ENCODE peak calls at places on chromosomes 16 and 17, in eight cellular contexts. One of them, this sample, is unnamed.

GRCh38 chr17:82051776-82052637 is at the start of the genes GPS1 and RFNG:
- DNase-seq in ELR: peak; percentile 78
- DNase-seq in A172: peak; percentile 26
- DNase-seq in activated CD8-positive, alpha-beta memory T cell treated with anti-CD3 and anti-CD28 coated beads for 48 hours: peak; percentile 61
- DNase-seq in left cardiac atrium: peak; percentile 86
- DNase-seq in right atrium auricular region: no peak
- DNase-seq in lower lobe of right lung: peak; percentile 88
- DNase-seq in immature natural killer cell: peak; percentile 73
- DNase-seq in this sample: no peak

GRCh38 chr17:39671651-39672521 is 3.6 kb downstream of the PNMT start:
- DNase-seq in ELR: peak; percentile 51
- DNase-seq in A172: peak; percentile 53
- DNase-seq in activated CD8-positive, alpha-beta memory T cell treated with anti-CD3 and anti-CD28 coated beads for 48 hours: no peak
- DNase-seq in left cardiac atrium: peak; percentile 71
- DNase-seq in right atrium auricular region: no peak
- DNase-seq in lower lobe of right lung: no peak
- DNase-seq in immature natural killer cell: no peak
- DNase-seq in this sample: no peak

GRCh38 chr17:73595068-73595865 is 49.0 kb downstream of the SDK2 start:
- DNase-seq in ELR: no peak
- DNase-seq in A172: peak; percentile 31
- DNase-seq in activated CD8-positive, alpha-beta memory T cell treated with anti-CD3 and anti-CD28 coated beads for 48 hours: no peak
- DNase-seq in left cardiac atrium: peak; percentile 51
- DNase-seq in right atrium auricular region: no peak
- DNase-seq in lower lobe of right lung: peak; percentile 57
- DNase-seq in immature natural killer cell: no peak
- DNase-seq in this sample: no peak

GRCh38 chr17:13074026-13074425 is 56.2 kb upstream of the ELAC2 start:
- DNase-seq in ELR: peak; percentile 25
- DNase-seq in A172: peak; percentile 52
- DNase-seq in activated CD8-positive, alpha-beta memory T cell treated with anti-CD3 and anti-CD28 coated beads for 48 hours: no peak
- DNase-seq in left cardiac atrium: no peak
- DNase-seq in right atrium auricular region: peak; percentile 59
- DNase-seq in lower lobe of right lung: no peak
- DNase-seq in immature natural killer cell: no peak
- DNase-seq in this sample: no peak

GRCh38 chr16:82701302-82702022 is 74.7 kb downstream of the CDH13 start:
- DNase-seq in ELR: peak; percentile 10
- DNase-seq in A172: peak; percentile 53
- DNase-seq in activated CD8-positive, alpha-beta memory T cell treated with anti-CD3 and anti-CD28 coated beads for 48 hours: no peak
- DNase-seq in left cardiac atrium: no peak
- DNase-seq in right atrium auricular region: no peak
- DNase-seq in lower lobe of right lung: no peak
- DNase-seq in immature natural killer cell: no peak
- DNase-seq in this sample: no peak

GRCh38 chr17:44648963-44649362 is 7.3 kb upstream of the MEIOC start:
- DNase-seq in ELR: no peak
- DNase-seq in A172: no peak
- DNase-seq in activated CD8-positive, alpha-beta memory T cell treated with anti-CD3 and anti-CD28 coated beads for 48 hours: no peak
- DNase-seq in left cardiac atrium: no peak
- DNase-seq in right atrium auricular region: no peak
- DNase-seq in lower lobe of right lung: no peak
- DNase-seq in immature natural killer cell: no peak
- DNase-seq in this sample: no peak

GRCh38 chr17:39863918-39864746 is at the start of gene IKZF3:
- DNase-seq in ELR: peak; percentile 17
- DNase-seq in A172: peak; percentile 15
- DNase-seq in activated CD8-positive, alpha-beta memory T cell treated with anti-CD3 and anti-CD28 coated beads for 48 hours: peak; percentile 62
- DNase-seq in left cardiac atrium: peak; percentile 75
- DNase-seq in right atrium auricular region: no peak
- DNase-seq in lower lobe of right lung: peak; percentile 87
- DNase-seq in immature natural killer cell: peak; percentile 83
- DNase-seq in this sample: no peak

GRCh38 chr17:11318207-11318606 is 77.2 kb downstream of the SHISA6 start:
- DNase-seq in ELR: no peak
- DNase-seq in A172: no peak
- DNase-seq in activated CD8-positive, alpha-beta memory T cell treated with anti-CD3 and anti-CD28 coated beads for 48 hours: no peak
- DNase-seq in left cardiac atrium: no peak
- DNase-seq in right atrium auricular region: no peak
- DNase-seq in lower lobe of right lung: no peak
- DNase-seq in immature natural killer cell: no peak
- DNase-seq in this sample: no peak

This sample was measured in vagina.